ENCODE peak calls at places on chromosomes 6 and 20, in four cellular contexts. K is A673, G is GM23248, L is PC-3. Y is an unnamed sample.
A peak's percentile ranks its signal among the peaks of the same experiment; 100 is the strongest.

GRCh38 chr6:85660181-85660611 is 17.5 kb upstream of the SYNCRIP start:
- DNase-seq in G (peak; percentile 98), K (peak; percentile 40), L (peak; percentile 5), Y (no peak)

GRCh38 chr6:113876654-113877053 is 19.5 kb downstream of the MARCKS start:
- DNase-seq in G (no peak), K (no peak), L (no peak), Y (peak; percentile 47)

GRCh38 chr20:2299301-2299700 is 3.5 kb downstream of the TGM3 start:
- DNase-seq in G (peak; percentile 44), L (no peak), K (no peak), Y (no peak)

GRCh38 chr6:21842875-21843274 is 249.3 kb downstream of the SOX4 start:
- DNase-seq in K (no peak), L (no peak), G (no peak), Y (no peak)

GRCh38 chr6:31568537-31568961 is 3.5 kb upstream of the LTA start:
- DNase-seq in L (no peak), K (no peak), G (no peak), Y (no peak)

GRCh38 chr20:15297059-15297875 is 959.9 kb upstream of the FLRT3 start:
- DNase-seq in L (peak; percentile 91), G (no peak), K (no peak), Y (no peak)

GRCh38 chr6:138652824-138653223 is 120.7 kb upstream of the CCDC28A start:
- DNase-seq in L (no peak), K (peak; percentile 22), G (no peak), Y (no peak)

GRCh38 chr6:15260099-15260821 is 14.4 kb downstream of the JARID2 start:
- DNase-seq in K (no peak), G (peak; percentile 67), L (peak; percentile 34), Y (no peak)

GRCh38 chr6:170174771-170175643 is 115.9 kb downstream of the DLL1 start:
- DNase-seq in G (no peak), L (no peak), K (no peak), Y (no peak)

GRCh38 chr20:25281541-25281991 is 33.7 kb downstream of the PYGB start:
- DNase-seq in K (no peak), L (no peak), G (no peak), Y (no peak)

GRCh38 chr20:33568378-33569289 is 78.7 kb downstream of the CBFA2T2 start:
- DNase-seq in L (peak; percentile 34), G (peak; percentile 22), K (peak; percentile 30), Y (peak; percentile 97)

GRCh38 chr6:19664878-19665715 is 172.1 kb upstream of the ID4 start:
- DNase-seq in G (no peak), L (no peak), K (peak; percentile 44), Y (no peak)

GRCh38 chr6:3997144-3997770 is 81.7 kb downstream of the FAM217A start:
- DNase-seq in K (peak; percentile 21), L (no peak), G (peak; percentile 81), Y (peak; percentile 52)

GRCh38 chr6:162710936-162711335 is 16.6 kb downstream of the PRKN start:
- DNase-seq in L (no peak), G (no peak), K (no peak), Y (no peak)

GRCh38 chr6:148324297-148325007 is 18.2 kb upstream of the SASH1 start:
- DNase-seq in L (peak; percentile 43), G (peak; percentile 81), K (no peak), Y (no peak)

GRCh38 chr6:47238456-47238995 is 71.2 kb downstream of the TNFRSF21 start:
- DNase-seq in K (no peak), L (no peak), G (no peak), Y (no peak)

GRCh38 chr20:1265226-1265915 is 723 bp upstream of the SNPH start:
- DNase-seq in G (peak; percentile 9), K (no peak), L (no peak), Y (no peak)

GRCh38 chr6:46380152-46380807 is 111.0 kb downstream of the RCAN2 start:
- DNase-seq in K (no peak), L (no peak), G (no peak), Y (no peak)

GRCh38 chr6:104638841-104639290 is 220.9 kb downstream of the HACE1 start:
- DNase-seq in K (peak; percentile 58), G (no peak), L (no peak), Y (no peak)

GRCh38 chr6:168318579-168319278 is 848 bp downstream of the DACT2 start:
- DNase-seq in K (no peak), L (no peak), G (no peak), Y (no peak)

GRCh38 chr6:32460528-32460927 is 20.8 kb downstream of the HLA-DRA start:
- DNase-seq in G (no peak), K (no peak), L (peak; percentile 9), Y (peak; percentile 27)

GRCh38 chr6:3208096-3208774 is 19.2 kb downstream of the TUBB2B start:
- DNase-seq in G (peak; percentile 98), K (no peak), L (no peak), Y (peak; percentile 17)

GRCh38 chr6:35391240-35391968 is 49.0 kb downstream of the PPARD start:
- DNase-seq in K (no peak), G (peak; percentile 92), L (peak; percentile 99), Y (no peak)

GRCh38 chr6:143607959-143608358 is 69.8 kb upstream of the PHACTR2 start:
- DNase-seq in K (peak; percentile 7), G (no peak), L (no peak), Y (peak; percentile 8)

GRCh38 chr6:14881399-14881798 is 364.5 kb upstream of the JARID2 start:
- DNase-seq in L (peak; percentile 79), K (no peak), G (peak; percentile 80), Y (no peak)

GRCh38 chr20:34111057-34111711 is 859 bp downstream of the EIF2S2 start:
- DNase-seq in G (peak; percentile 79), K (peak; percentile 18), L (peak; percentile 38), Y (peak; percentile 13)

GRCh38 chr20:4840831-4841230 is 119.1 kb downstream of the PRND start:
- DNase-seq in K (no peak), G (no peak), L (no peak), Y (no peak)

GRCh38 chr6:40586369-40586768 is 795 bp downstream of the LRFN2 start:
- DNase-seq in G (no peak), L (no peak), K (peak; percentile 37), Y (no peak)

GRCh38 chr6:146913842-146914562 is 290.2 kb upstream of the STXBP5 start:
- DNase-seq in L (peak; percentile 93), G (peak; percentile 97), K (peak; percentile 87), Y (peak; percentile 80)

GRCh38 chr20:2248837-2249236 is 47.0 kb upstream of the TGM3 start:
- DNase-seq in G (no peak), K (no peak), L (no peak), Y (no peak)

GRCh38 chr6:144712541-144712940 is 427.4 kb downstream of the UTRN start:
- DNase-seq in K (no peak), G (peak; percentile 76), L (peak; percentile 5), Y (no peak)

GRCh38 chr20:41138527-41139226 is 1.3 kb downstream of the PLCG1 start:
- DNase-seq in K (no peak), L (no peak), G (peak; percentile 51), Y (peak; percentile 37)

GRCh38 chr20:46438156-46438750 is 31.8 kb upstream of the ELMO2 start:
- DNase-seq in G (peak; percentile 62), K (peak; percentile 56), L (peak; percentile 73), Y (peak; percentile 56)

GRCh38 chr6:166167258-166167731 is 356 bp downstream of the TBXT start:
- DNase-seq in G (no peak), L (no peak), K (no peak), Y (peak; percentile 78)

GRCh38 chr6:166167801-166168615 is at the start of gene TBXT:
- DNase-seq in G (no peak), K (peak; percentile 10), L (no peak), Y (peak; percentile 91)

GRCh38 chr6:166172546-166172945 is 4.9 kb upstream of the TBXT start:
- DNase-seq in K (no peak), L (no peak), G (no peak), Y (no peak)

GRCh38 chr6:166168616-166169548 is 1.2 kb upstream of the TBXT start:
- DNase-seq in G (no peak), L (no peak), K (no peak), Y (peak; percentile 47)

DNA sequence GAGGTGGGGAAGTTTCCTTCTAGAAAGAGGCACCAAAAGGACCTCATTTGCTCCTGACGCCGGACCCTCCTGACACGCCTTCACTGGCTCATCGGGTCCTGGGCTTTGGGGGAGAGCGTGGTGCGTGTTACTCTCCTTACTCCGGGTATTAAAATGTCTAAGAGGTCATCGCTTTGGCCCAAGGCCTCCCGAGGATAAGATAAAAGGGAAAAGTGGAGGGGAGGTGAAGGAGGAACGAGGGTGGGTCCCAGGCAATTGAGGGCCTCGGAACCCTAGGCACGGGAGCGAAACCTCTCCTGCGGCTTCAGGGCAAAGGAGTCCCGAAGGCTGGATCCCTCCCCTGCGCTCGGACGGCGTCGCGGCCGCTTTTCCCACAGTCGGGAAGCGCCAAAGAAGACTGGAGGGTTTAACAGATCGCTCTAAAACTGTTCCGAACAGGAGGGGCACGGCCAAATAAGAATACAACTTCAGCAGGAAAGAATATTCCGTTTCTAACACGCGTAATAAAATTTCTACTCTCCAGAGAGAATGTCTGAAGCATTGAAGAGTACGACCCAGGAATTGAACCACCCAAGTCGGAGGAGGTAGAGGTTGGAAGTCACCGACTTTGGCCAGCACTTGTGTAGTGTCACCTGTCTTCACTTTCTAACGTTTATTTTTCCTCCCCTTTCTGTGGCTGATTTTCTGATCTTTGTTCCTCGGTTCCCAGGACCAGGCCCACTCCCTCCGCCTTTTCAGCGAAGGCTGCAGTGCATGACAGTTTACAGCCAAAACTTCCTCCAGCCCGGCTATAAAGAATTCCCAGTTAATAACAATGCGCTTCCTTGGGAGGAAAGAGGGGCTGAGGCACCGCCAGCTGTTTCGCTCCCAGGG is 2.1 kb upstream of the TBXT start:
- DNase-seq in K (no peak), G (no peak), L (no peak), Y (peak; percentile 68)
- TF ChIP-seq EZH2 in K (no peak), G (peak; percentile 90), L (no peak), Y (peak; percentile 93)

DNA sequence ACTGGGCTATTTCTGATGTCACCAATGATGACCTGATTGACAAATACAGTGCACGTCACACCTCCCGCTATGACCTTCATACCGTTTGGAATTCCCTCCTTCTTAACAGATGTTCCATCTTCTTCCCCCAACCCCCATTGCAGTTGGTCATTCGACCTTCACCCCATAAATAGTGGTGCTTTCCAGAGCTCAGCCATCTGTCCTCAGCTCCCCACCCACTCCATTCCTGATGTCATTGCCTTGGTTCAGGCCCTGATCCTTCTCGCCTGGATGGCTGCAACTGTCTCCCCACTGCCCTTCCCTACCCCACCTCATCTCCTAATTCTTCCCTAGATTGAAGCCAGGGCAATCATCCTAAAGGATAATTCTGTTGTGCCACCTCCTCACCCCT is 198.4 kb downstream of the SOD2 start:
- DNase-seq in L (no peak), K (no peak), G (no peak), Y (no peak)
- TF ChIP-seq EZH2 in L (no peak), K (no peak), G (no peak), Y (no peak)

GRCh38 chr6:99602519-99603420 is 3.9 kb upstream of the PRDM13 start:
- DNase-seq in G (no peak), K (no peak), L (no peak), Y (peak; percentile 54)
- TF ChIP-seq EZH2 in G (peak; percentile 99), K (no peak), L (no peak), Y (peak; percentile 100)

DNA sequence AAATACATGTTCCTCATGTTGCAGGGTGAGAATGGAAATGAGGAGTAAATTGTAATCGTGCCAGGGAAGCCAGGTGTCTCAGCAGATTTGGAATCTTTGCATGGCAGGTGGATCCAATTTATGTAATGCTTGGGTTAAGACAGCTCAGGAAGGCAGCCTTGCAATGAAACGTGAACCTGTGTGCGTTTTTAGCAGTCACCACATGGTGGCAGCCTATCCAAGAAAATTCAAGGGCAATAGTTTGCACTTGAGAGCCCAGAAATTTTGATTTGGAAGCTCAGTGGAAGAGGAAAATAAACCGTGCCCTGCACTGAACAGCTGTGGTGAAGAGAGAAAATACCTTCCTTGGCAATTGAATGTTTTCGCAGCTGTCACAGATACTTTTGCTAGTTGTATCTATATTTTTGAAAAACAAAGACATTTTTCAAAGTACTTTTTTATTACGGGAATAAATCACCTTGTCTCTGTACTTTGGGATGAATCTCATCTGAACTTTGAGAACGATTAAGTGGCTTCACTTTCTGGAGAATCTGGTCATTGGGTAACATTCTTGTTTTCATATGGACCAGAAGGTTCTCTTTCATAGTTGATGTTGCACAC is 26.5 kb downstream of the MTHFD1L start:
- DNase-seq in G (peak; percentile 82), L (peak; percentile 79), K (peak; percentile 81), Y (peak; percentile 81)
- TF ChIP-seq EZH2 in G (no peak), L (no peak), K (no peak), Y (no peak)

Y was measured in GM23338.